ENCODE peak calls at places on chromosomes 5 and 9, in seven cellular contexts. L, I, P, T, F, Y and X are unnamed samples. For H3K79me1, the result is how much of the 10 kb centered on the place peaks cover.

GRCh38 chr5:143196601-143197259 is 206.8 kb downstream of the NR3C1 start:
- DNase-seq in Y (no peak), F (no peak), T (no peak), I (no peak), L (no peak), P (no peak), X (no peak)

GRCh38 chr9:35814106-35814840 is 569 bp downstream of the HINT2 start:
- DNase-seq in I (peak), P (no peak), Y (peak), L (peak), F (peak), T (peak), X (peak)

GRCh38 chr5:137218471-137218870 is 280.7 kb downstream of the SPOCK1 start:
- DNase-seq in L (peak), P (no peak), F (no peak), Y (no peak), I (no peak), T (no peak), X (no peak)

GRCh38 chr9:109317979-109318671 is 2.7 kb downstream of the EPB41L4B start:
- DNase-seq in L (no peak), Y (no peak), F (peak), I (peak), T (no peak), P (peak), X (no peak)

GRCh38 chr9:126503333-126504085 is 110.2 kb upstream of the LMX1B start:
- DNase-seq in T (no peak), I (no peak), L (peak), F (no peak), P (no peak), Y (no peak), X (peak)

GRCh38 chr5:11048760-11049159 is 287.7 kb upstream of the DAP start:
- DNase-seq in Y (no peak), F (no peak), L (no peak), T (no peak), I (peak), P (no peak), X (no peak)

GRCh38 chr5:120257358-120257971 is 206.6 kb upstream of the PRR16 start:
- DNase-seq in F (no peak), L (no peak), T (no peak), Y (no peak), P (no peak), I (no peak), X (no peak)

GRCh38 chr5:162683280-162683679 is 615.7 kb downstream of the GABRG2 start:
- DNase-seq in Y (no peak), F (no peak), T (no peak), L (no peak), P (no peak), I (no peak), X (no peak)

GRCh38 chr9:21965401-21965951 is 28.7 kb downstream of the CDKN2A start:
- DNase-seq in L (peak), F (peak), Y (peak), I (peak), T (peak), P (no peak), X (peak)

GRCh38 chr9:132451276-132451675 is 41.3 kb downstream of the CFAP77 start:
- DNase-seq in P (no peak), Y (no peak), F (no peak), L (no peak), I (no peak), T (no peak), X (no peak)

GRCh38 chr5:106959447-106959846 is 711.3 kb downstream of the EFNA5 start:
- DNase-seq in I (no peak), L (no peak), Y (no peak), T (no peak), F (no peak), P (no peak), X (no peak)

GRCh38 chr9:132193227-132194110 is 31.6 kb downstream of the NTNG2 start:
- DNase-seq in T (no peak), L (no peak), P (no peak), Y (no peak), F (no peak), I (no peak), X (no peak)

GRCh38 chr5:98664736-98665135 is 108.7 kb upstream of the RGMB start:
- DNase-seq in L (no peak), T (no peak), F (no peak), Y (peak), I (no peak), P (no peak), X (no peak)

GRCh38 chr9:34331191-34331590 is 1.8 kb downstream of the NUDT2 start:
- DNase-seq in P (no peak), T (no peak), Y (no peak), F (no peak), I (no peak), L (no peak), X (no peak)

GRCh38 chr9:95772320-95773060 is 103.0 kb upstream of the ERCC6L2 start:
- DNase-seq in I (peak), L (peak), F (peak), P (peak), Y (no peak), T (peak), X (peak)

GRCh38 chr5:37029436-37029835 is 152.9 kb downstream of the NIPBL start:
- DNase-seq in T (no peak), F (no peak), P (no peak), I (no peak), L (no peak), Y (no peak), X (no peak)

GRCh38 chr9:36738318-36738975 is 165.8 kb downstream of the MELK start:
- DNase-seq in I (no peak), T (no peak), P (no peak), Y (no peak), L (peak), F (no peak), X (no peak)

GRCh38 chr5:122076669-122077450 is 1.2 kb downstream of the LOX start:
- DNase-seq in P (no peak), Y (peak), T (peak), I (peak), F (peak), L (peak), X (peak)

GRCh38 chr9:93235278-93235960 is 51.5 kb downstream of the WNK2 start:
- DNase-seq in L (no peak), I (no peak), T (no peak), F (no peak), Y (no peak), P (no peak), X (no peak)

GRCh38 chr5:65191554-65192126 is 290.1 kb downstream of the ADAMTS6 start:
- DNase-seq in L (no peak), Y (no peak), T (no peak), P (no peak), F (no peak), I (no peak), X (no peak)
- H3K4me2 ChIP-seq in L (peak), Y (no peak), T (no peak), P (no peak), F (no peak), I (no peak), X (no peak)

DNA sequence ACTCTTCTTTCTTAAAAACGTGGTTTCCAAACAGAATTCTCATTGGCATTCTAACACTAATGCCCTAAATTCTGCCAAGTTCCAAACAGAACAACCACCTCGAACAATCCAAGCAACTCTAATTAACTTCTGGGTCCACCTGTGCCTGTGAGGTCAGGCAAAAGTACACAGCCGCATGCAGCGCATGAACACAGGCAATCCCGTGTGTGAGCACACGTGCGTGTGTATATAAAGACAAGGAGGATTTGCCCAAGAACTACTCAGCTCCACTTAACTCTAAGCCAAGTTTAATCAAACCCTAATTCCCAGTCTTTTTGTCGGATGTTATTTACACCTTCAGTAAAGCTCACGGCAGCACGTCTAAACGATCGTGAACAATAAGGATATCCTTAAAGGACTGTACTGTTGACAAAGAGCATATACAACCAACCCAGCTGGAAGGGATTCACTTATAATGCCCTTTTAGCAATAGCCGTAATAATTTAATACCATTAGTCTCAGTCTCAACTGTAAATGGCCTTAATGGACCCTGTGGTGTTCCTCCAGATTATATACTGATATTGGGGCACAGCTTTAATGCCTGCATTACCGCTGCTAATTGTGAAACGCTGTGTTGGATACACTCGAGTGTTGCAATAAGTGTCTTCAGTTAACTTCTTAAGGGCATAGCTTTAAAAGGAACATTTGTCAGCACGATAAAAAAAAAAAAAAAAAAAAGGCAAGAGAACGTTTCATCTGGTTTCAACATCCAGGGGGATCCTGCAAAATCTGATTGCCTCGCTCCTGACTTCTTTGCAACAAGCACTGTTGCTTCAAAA is 78.1 kb downstream of the EBF1 start:
- DNase-seq in T (no peak), L (peak), I (no peak), F (no peak), Y (no peak), P (no peak), X (peak)
- H3K79me1 ChIP-seq in T (under half), L (under half), I (under half), F (under half), Y (under half), P (under half), X (under half)

DNA sequence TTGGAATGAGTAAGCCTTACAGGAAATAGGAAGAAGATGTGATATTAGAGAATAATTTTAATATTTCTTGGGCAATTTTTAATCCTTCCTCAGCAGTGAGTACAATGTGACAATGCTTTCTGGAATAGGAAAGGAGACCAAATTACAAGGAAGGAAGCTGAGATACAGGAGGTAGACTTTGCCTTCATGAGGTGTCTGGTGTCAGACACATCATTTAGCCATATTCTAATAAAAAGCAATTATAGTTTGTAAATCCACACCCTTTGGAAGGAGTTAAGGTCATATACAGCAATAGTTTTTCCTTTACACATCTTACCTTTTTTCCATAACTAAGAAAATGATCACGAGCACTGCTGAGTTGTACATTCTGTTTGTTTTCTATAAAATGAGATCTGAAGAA is 390.4 kb downstream of the SH3GL2 start:
- DNase-seq in T (no peak), I (no peak), L (no peak), Y (no peak), P (no peak), F (no peak), X (no peak)
- H2BK5ac ChIP-seq in T (no peak), I (no peak), L (no peak), Y (no peak), P (no peak), F (no peak), X (no peak)

GRCh38 chr5:123790226-123790625 is 278.2 kb downstream of the CSNK1G3 start:
- DNase-seq in T (no peak), F (no peak), Y (no peak), P (no peak), I (no peak), L (no peak), X (no peak)
- H3K4me2 ChIP-seq in T (no peak), F (no peak), Y (no peak), P (no peak), I (no peak), L (no peak), X (no peak)

DNA sequence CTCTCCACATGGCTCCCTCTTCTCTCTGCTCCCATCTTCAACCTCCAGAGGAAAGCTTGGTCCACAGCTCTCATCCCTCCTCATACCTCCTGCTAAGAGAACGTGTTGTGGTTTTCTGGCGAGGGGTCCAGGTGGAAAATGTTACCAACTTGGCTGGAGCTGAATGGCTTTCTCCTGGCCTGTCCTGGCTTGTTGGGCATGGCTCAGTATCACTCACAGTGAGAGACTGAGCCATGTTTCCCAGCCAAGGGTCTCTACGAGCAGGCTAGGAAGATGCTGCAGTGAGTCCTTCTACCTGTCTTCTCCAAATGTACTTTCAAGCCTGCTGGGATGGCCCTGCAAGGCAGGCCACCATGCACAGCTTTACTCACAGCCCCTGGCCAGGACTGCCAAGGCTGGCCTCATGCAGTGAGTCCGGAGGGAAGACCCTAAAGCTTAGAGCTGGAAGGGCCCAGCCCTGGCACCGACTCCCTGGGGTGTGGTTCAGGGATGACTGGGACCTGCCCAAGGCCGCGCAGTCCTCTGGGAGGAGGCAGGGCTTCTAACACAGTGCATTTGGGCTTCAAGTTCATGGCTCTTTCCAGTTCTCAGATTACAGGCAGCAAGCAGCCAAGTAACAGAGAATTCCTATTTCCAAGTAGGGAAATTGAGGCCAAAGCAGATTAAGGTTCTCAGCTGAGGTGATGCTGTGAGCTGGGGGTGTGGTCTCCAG is 59.5 kb downstream of the COL27A1 start:
- DNase-seq in I (no peak), Y (no peak), P (no peak), L (no peak), T (no peak), F (no peak), X (no peak)
- H3K79me1 ChIP-seq in I (under half), Y (under half), P (under half), L (under half), T (under half), F (under half), X (under half)

DNA sequence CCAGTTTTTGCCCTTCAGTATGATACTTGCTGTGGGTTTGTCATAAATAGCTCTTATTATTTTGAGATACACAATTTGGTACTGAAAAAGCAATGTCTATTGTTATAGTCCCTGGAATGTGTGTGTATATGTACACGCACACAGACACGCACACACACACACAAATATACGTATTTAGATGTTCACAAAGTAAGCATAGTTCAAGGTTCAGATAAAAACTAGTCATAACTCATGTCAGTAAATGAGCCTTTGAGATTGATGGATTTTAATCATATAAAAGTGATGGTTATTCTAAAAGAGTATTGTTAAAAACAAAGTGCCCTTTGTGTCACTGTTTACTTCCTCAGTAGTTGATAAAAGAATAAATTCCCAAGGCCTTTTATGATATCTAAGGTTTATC is 147.3 kb downstream of the PARP8 start:
- DNase-seq in L (no peak), Y (no peak), I (no peak), P (no peak), F (no peak), T (no peak), X (no peak)
- H2BK5ac ChIP-seq in L (no peak), Y (no peak), I (no peak), P (no peak), F (no peak), T (no peak), X (no peak)

GRCh38 chr9:124781967-124782660 is 5.2 kb downstream of the OLFML2A start:
- DNase-seq in I (no peak), P (no peak), T (no peak), F (no peak), Y (no peak), L (no peak), X (no peak)
- H3K4me2 ChIP-seq in I (no peak), P (no peak), T (no peak), F (no peak), Y (no peak), L (no peak), X (no peak)